ENCODE peak calls at places on chromosomes 16 and 17, in seven cellular contexts. One of them, this sample, is unnamed.

GRCh38 chr17:1730345-1731193 is 6.1 kb downstream of the WDR81 start:
- DNase-seq in A549: no peak
- DNase-seq in activated CD4-positive, alpha-beta T cell treated with anti-CD3 and anti-CD28 coated beads, Interleukin-2, amount 10 ng/mL, durations not matched to agents 7 days and 5 days: no peak
- DNase-seq in stimulated activated CD8-positive, alpha-beta memory T cell treated with anti-CD3 and anti-CD28 coated beads, Interleukin-4, amount 100 ng/mL, for 1 hour: no peak
- DNase-seq in GM04504: peak
- DNase-seq in germinal center: no peak
- DNase-seq in activated naive CD8-positive, alpha-beta T cell treated with anti-CD3 and anti-CD28 coated beads for 36 hours: no peak
- DNase-seq in this sample: peak

GRCh38 chr17:37239690-37240344 is 136.0 kb upstream of the C17orf78 start:
- DNase-seq in A549: peak
- DNase-seq in activated naive CD8-positive, alpha-beta T cell treated with anti-CD3 and anti-CD28 coated beads for 36 hours: no peak
- DNase-seq in GM04504: no peak
- DNase-seq in activated CD4-positive, alpha-beta T cell treated with anti-CD3 and anti-CD28 coated beads, Interleukin-2, amount 10 ng/mL, durations not matched to agents 7 days and 5 days: peak
- DNase-seq in germinal center: peak
- DNase-seq in stimulated activated CD8-positive, alpha-beta memory T cell treated with anti-CD3 and anti-CD28 coated beads, Interleukin-4, amount 100 ng/mL, for 1 hour: no peak
- DNase-seq in this sample: no peak

GRCh38 chr17:66964930-66965800 is 658 bp downstream of the CACNG4 start:
- DNase-seq in germinal center: peak
- DNase-seq in activated naive CD8-positive, alpha-beta T cell treated with anti-CD3 and anti-CD28 coated beads for 36 hours: peak
- DNase-seq in GM04504: no peak
- DNase-seq in stimulated activated CD8-positive, alpha-beta memory T cell treated with anti-CD3 and anti-CD28 coated beads, Interleukin-4, amount 100 ng/mL, for 1 hour: no peak
- DNase-seq in activated CD4-positive, alpha-beta T cell treated with anti-CD3 and anti-CD28 coated beads, Interleukin-2, amount 10 ng/mL, durations not matched to agents 7 days and 5 days: peak
- DNase-seq in A549: peak
- DNase-seq in this sample: peak

GRCh38 chr16:8966781-8967436 is 3.2 kb upstream of the USP7 start:
- DNase-seq in activated naive CD8-positive, alpha-beta T cell treated with anti-CD3 and anti-CD28 coated beads for 36 hours: no peak
- DNase-seq in germinal center: no peak
- DNase-seq in stimulated activated CD8-positive, alpha-beta memory T cell treated with anti-CD3 and anti-CD28 coated beads, Interleukin-4, amount 100 ng/mL, for 1 hour: no peak
- DNase-seq in activated CD4-positive, alpha-beta T cell treated with anti-CD3 and anti-CD28 coated beads, Interleukin-2, amount 10 ng/mL, durations not matched to agents 7 days and 5 days: no peak
- DNase-seq in A549: no peak
- DNase-seq in GM04504: no peak
- DNase-seq in this sample: no peak

GRCh38 chr16:80346160-80346632 is 194.6 kb upstream of the DYNLRB2 start:
- DNase-seq in GM04504: no peak
- DNase-seq in germinal center: peak
- DNase-seq in A549: no peak
- DNase-seq in stimulated activated CD8-positive, alpha-beta memory T cell treated with anti-CD3 and anti-CD28 coated beads, Interleukin-4, amount 100 ng/mL, for 1 hour: no peak
- DNase-seq in activated CD4-positive, alpha-beta T cell treated with anti-CD3 and anti-CD28 coated beads, Interleukin-2, amount 10 ng/mL, durations not matched to agents 7 days and 5 days: no peak
- DNase-seq in activated naive CD8-positive, alpha-beta T cell treated with anti-CD3 and anti-CD28 coated beads for 36 hours: no peak
- DNase-seq in this sample: no peak

GRCh38 chr16:74160759-74161158 is 135.9 kb upstream of the PSMD7 start:
- DNase-seq in activated CD4-positive, alpha-beta T cell treated with anti-CD3 and anti-CD28 coated beads, Interleukin-2, amount 10 ng/mL, durations not matched to agents 7 days and 5 days: no peak
- DNase-seq in stimulated activated CD8-positive, alpha-beta memory T cell treated with anti-CD3 and anti-CD28 coated beads, Interleukin-4, amount 100 ng/mL, for 1 hour: no peak
- DNase-seq in A549: no peak
- DNase-seq in GM04504: no peak
- DNase-seq in germinal center: no peak
- DNase-seq in activated naive CD8-positive, alpha-beta T cell treated with anti-CD3 and anti-CD28 coated beads for 36 hours: no peak
- DNase-seq in this sample: no peak

GRCh38 chr16:5062790-5063765 is 2.7 kb downstream of the C16orf89 start:
- DNase-seq in activated CD4-positive, alpha-beta T cell treated with anti-CD3 and anti-CD28 coated beads, Interleukin-2, amount 10 ng/mL, durations not matched to agents 7 days and 5 days: no peak
- DNase-seq in GM04504: no peak
- DNase-seq in germinal center: no peak
- DNase-seq in activated naive CD8-positive, alpha-beta T cell treated with anti-CD3 and anti-CD28 coated beads for 36 hours: no peak
- DNase-seq in A549: no peak
- DNase-seq in stimulated activated CD8-positive, alpha-beta memory T cell treated with anti-CD3 and anti-CD28 coated beads, Interleukin-4, amount 100 ng/mL, for 1 hour: no peak
- DNase-seq in this sample: no peak

GRCh38 chr17:77445908-77446535 is 305.3 kb downstream of the SEC14L1 start:
- DNase-seq in stimulated activated CD8-positive, alpha-beta memory T cell treated with anti-CD3 and anti-CD28 coated beads, Interleukin-4, amount 100 ng/mL, for 1 hour: no peak
- DNase-seq in GM04504: no peak
- DNase-seq in A549: no peak
- DNase-seq in activated naive CD8-positive, alpha-beta T cell treated with anti-CD3 and anti-CD28 coated beads for 36 hours: peak
- DNase-seq in germinal center: no peak
- DNase-seq in activated CD4-positive, alpha-beta T cell treated with anti-CD3 and anti-CD28 coated beads, Interleukin-2, amount 10 ng/mL, durations not matched to agents 7 days and 5 days: peak
- DNase-seq in this sample: no peak

GRCh38 chr17:75589017-75589918 is 1.7 kb downstream of the MYO15B start:
- DNase-seq in activated naive CD8-positive, alpha-beta T cell treated with anti-CD3 and anti-CD28 coated beads for 36 hours: peak
- DNase-seq in stimulated activated CD8-positive, alpha-beta memory T cell treated with anti-CD3 and anti-CD28 coated beads, Interleukin-4, amount 100 ng/mL, for 1 hour: peak
- DNase-seq in germinal center: peak
- DNase-seq in GM04504: peak
- DNase-seq in A549: peak
- DNase-seq in activated CD4-positive, alpha-beta T cell treated with anti-CD3 and anti-CD28 coated beads, Interleukin-2, amount 10 ng/mL, durations not matched to agents 7 days and 5 days: peak
- DNase-seq in this sample: peak

GRCh38 chr17:44378171-44378705 is 11.2 kb downstream of the ITGA2B start:
- DNase-seq in activated CD4-positive, alpha-beta T cell treated with anti-CD3 and anti-CD28 coated beads, Interleukin-2, amount 10 ng/mL, durations not matched to agents 7 days and 5 days: no peak
- DNase-seq in germinal center: no peak
- DNase-seq in GM04504: no peak
- DNase-seq in activated naive CD8-positive, alpha-beta T cell treated with anti-CD3 and anti-CD28 coated beads for 36 hours: no peak
- DNase-seq in stimulated activated CD8-positive, alpha-beta memory T cell treated with anti-CD3 and anti-CD28 coated beads, Interleukin-4, amount 100 ng/mL, for 1 hour: no peak
- DNase-seq in A549: no peak
- DNase-seq in this sample: no peak

GRCh38 chr16:14289692-14290340 is 218.7 kb downstream of the MRTFB start:
- DNase-seq in stimulated activated CD8-positive, alpha-beta memory T cell treated with anti-CD3 and anti-CD28 coated beads, Interleukin-4, amount 100 ng/mL, for 1 hour: no peak
- DNase-seq in A549: peak
- DNase-seq in activated CD4-positive, alpha-beta T cell treated with anti-CD3 and anti-CD28 coated beads, Interleukin-2, amount 10 ng/mL, durations not matched to agents 7 days and 5 days: peak
- DNase-seq in germinal center: no peak
- DNase-seq in GM04504: no peak
- DNase-seq in activated naive CD8-positive, alpha-beta T cell treated with anti-CD3 and anti-CD28 coated beads for 36 hours: peak
- DNase-seq in this sample: peak

GRCh38 chr17:42849031-42849430 is 2.0 kb upstream of the AOC3 start:
- DNase-seq in stimulated activated CD8-positive, alpha-beta memory T cell treated with anti-CD3 and anti-CD28 coated beads, Interleukin-4, amount 100 ng/mL, for 1 hour: no peak
- DNase-seq in GM04504: no peak
- DNase-seq in A549: no peak
- DNase-seq in germinal center: no peak
- DNase-seq in activated naive CD8-positive, alpha-beta T cell treated with anti-CD3 and anti-CD28 coated beads for 36 hours: no peak
- DNase-seq in activated CD4-positive, alpha-beta T cell treated with anti-CD3 and anti-CD28 coated beads, Interleukin-2, amount 10 ng/mL, durations not matched to agents 7 days and 5 days: no peak
- DNase-seq in this sample: no peak

GRCh38 chr17:67194134-67194533 is 50.9 kb downstream of the HELZ start:
- DNase-seq in stimulated activated CD8-positive, alpha-beta memory T cell treated with anti-CD3 and anti-CD28 coated beads, Interleukin-4, amount 100 ng/mL, for 1 hour: no peak
- DNase-seq in activated naive CD8-positive, alpha-beta T cell treated with anti-CD3 and anti-CD28 coated beads for 36 hours: no peak
- DNase-seq in GM04504: no peak
- DNase-seq in germinal center: no peak
- DNase-seq in activated CD4-positive, alpha-beta T cell treated with anti-CD3 and anti-CD28 coated beads, Interleukin-2, amount 10 ng/mL, durations not matched to agents 7 days and 5 days: no peak
- DNase-seq in A549: peak
- DNase-seq in this sample: no peak

GRCh38 chr16:23909792-23910418 is 74.1 kb downstream of the PRKCB start:
- DNase-seq in A549: no peak
- DNase-seq in activated naive CD8-positive, alpha-beta T cell treated with anti-CD3 and anti-CD28 coated beads for 36 hours: no peak
- DNase-seq in germinal center: no peak
- DNase-seq in stimulated activated CD8-positive, alpha-beta memory T cell treated with anti-CD3 and anti-CD28 coated beads, Interleukin-4, amount 100 ng/mL, for 1 hour: no peak
- DNase-seq in activated CD4-positive, alpha-beta T cell treated with anti-CD3 and anti-CD28 coated beads, Interleukin-2, amount 10 ng/mL, durations not matched to agents 7 days and 5 days: no peak
- DNase-seq in GM04504: no peak
- DNase-seq in this sample: no peak

GRCh38 chr17:46266656-46267544 is 28.0 kb upstream of the LRRC37A start:
- DNase-seq in stimulated activated CD8-positive, alpha-beta memory T cell treated with anti-CD3 and anti-CD28 coated beads, Interleukin-4, amount 100 ng/mL, for 1 hour: peak
- DNase-seq in activated CD4-positive, alpha-beta T cell treated with anti-CD3 and anti-CD28 coated beads, Interleukin-2, amount 10 ng/mL, durations not matched to agents 7 days and 5 days: peak
- DNase-seq in germinal center: peak
- DNase-seq in A549: peak
- DNase-seq in activated naive CD8-positive, alpha-beta T cell treated with anti-CD3 and anti-CD28 coated beads for 36 hours: peak
- DNase-seq in GM04504: peak
- DNase-seq in this sample: peak

This sample was measured in T1000.